ENCODE peak calls at places on chromosomes 2 and 18, in ten cellular contexts. One of them, this sample, is unnamed.

GRCh38 chr2:74147729-74148456 is at the start of gene BOLA3:
- DNase-seq in prostate gland: peak
- DNase-seq in HFFc6: peak
- DNase-seq in fibroblast of the aortic adventitia: peak
- DNase-seq in psoas muscle: peak
- DNase-seq in A549: peak
- DNase-seq in stomach: peak
- DNase-seq in fibroblast of mammary gland: peak
- DNase-seq in AG09319: peak
- DNase-seq in heart right ventricle: peak
- DNase-seq in this sample: no peak

GRCh38 chr2:98521266-98521665 is 76.6 kb downstream of the INPP4A start:
- DNase-seq in prostate gland: no peak
- DNase-seq in HFFc6: no peak
- DNase-seq in fibroblast of the aortic adventitia: no peak
- DNase-seq in psoas muscle: no peak
- DNase-seq in A549: no peak
- DNase-seq in stomach: no peak
- DNase-seq in fibroblast of mammary gland: no peak
- DNase-seq in AG09319: no peak
- DNase-seq in heart right ventricle: no peak
- DNase-seq in this sample: no peak

GRCh38 chr2:230520875-230521155 is 104.8 kb downstream of the SP100 start:
- DNase-seq in prostate gland: no peak
- DNase-seq in HFFc6: peak
- DNase-seq in fibroblast of the aortic adventitia: peak
- DNase-seq in psoas muscle: no peak
- DNase-seq in A549: peak
- DNase-seq in stomach: no peak
- DNase-seq in fibroblast of mammary gland: peak
- DNase-seq in AG09319: no peak
- DNase-seq in heart right ventricle: no peak
- DNase-seq in this sample: peak

GRCh38 chr2:181643158-181643557 is 13.7 kb downstream of the CERKL start:
- DNase-seq in prostate gland: no peak
- DNase-seq in HFFc6: no peak
- DNase-seq in fibroblast of the aortic adventitia: no peak
- DNase-seq in psoas muscle: no peak
- DNase-seq in A549: no peak
- DNase-seq in stomach: no peak
- DNase-seq in fibroblast of mammary gland: no peak
- DNase-seq in AG09319: no peak
- DNase-seq in heart right ventricle: no peak
- DNase-seq in this sample: no peak

GRCh38 chr2:134133622-134134312 is 120.1 kb upstream of the MGAT5 start:
- DNase-seq in prostate gland: no peak
- DNase-seq in HFFc6: no peak
- DNase-seq in fibroblast of the aortic adventitia: peak
- DNase-seq in psoas muscle: no peak
- DNase-seq in A549: no peak
- DNase-seq in stomach: no peak
- DNase-seq in fibroblast of mammary gland: no peak
- DNase-seq in AG09319: no peak
- DNase-seq in heart right ventricle: no peak
- DNase-seq in this sample: no peak

GRCh38 chr2:189149981-189150380 is 29.6 kb downstream of the COL5A2 start:
- DNase-seq in prostate gland: no peak
- DNase-seq in HFFc6: peak
- DNase-seq in fibroblast of the aortic adventitia: peak
- DNase-seq in psoas muscle: no peak
- DNase-seq in A549: no peak
- DNase-seq in stomach: no peak
- DNase-seq in fibroblast of mammary gland: peak
- DNase-seq in AG09319: peak
- DNase-seq in heart right ventricle: no peak
- DNase-seq in this sample: no peak

GRCh38 chr18:58496231-58496630 is 132.7 kb downstream of the ALPK2 start:
- DNase-seq in prostate gland: no peak
- DNase-seq in HFFc6: no peak
- DNase-seq in fibroblast of the aortic adventitia: peak
- DNase-seq in psoas muscle: no peak
- DNase-seq in A549: no peak
- DNase-seq in stomach: no peak
- DNase-seq in fibroblast of mammary gland: peak
- DNase-seq in AG09319: no peak
- DNase-seq in heart right ventricle: no peak
- DNase-seq in this sample: no peak

GRCh38 chr2:189569295-189569925 is 11.2 kb downstream of the SLC40A1 start:
- DNase-seq in prostate gland: no peak
- DNase-seq in HFFc6: no peak
- DNase-seq in fibroblast of the aortic adventitia: no peak
- DNase-seq in psoas muscle: no peak
- DNase-seq in A549: no peak
- DNase-seq in stomach: no peak
- DNase-seq in fibroblast of mammary gland: no peak
- DNase-seq in AG09319: no peak
- DNase-seq in heart right ventricle: no peak
- DNase-seq in this sample: no peak

GRCh38 chr18:75128051-75128605 is 80.8 kb downstream of the PTGR3 start:
- DNase-seq in prostate gland: no peak
- DNase-seq in HFFc6: no peak
- DNase-seq in fibroblast of the aortic adventitia: no peak
- DNase-seq in psoas muscle: no peak
- DNase-seq in A549: no peak
- DNase-seq in stomach: no peak
- DNase-seq in fibroblast of mammary gland: no peak
- DNase-seq in AG09319: no peak
- DNase-seq in heart right ventricle: no peak
- DNase-seq in this sample: no peak

GRCh38 chr2:119333360-119333759 is 33.3 kb downstream of the C2orf76 start:
- DNase-seq in prostate gland: no peak
- DNase-seq in HFFc6: no peak
- DNase-seq in fibroblast of the aortic adventitia: peak
- DNase-seq in psoas muscle: no peak
- DNase-seq in A549: no peak
- DNase-seq in stomach: no peak
- DNase-seq in fibroblast of mammary gland: peak
- DNase-seq in AG09319: no peak
- DNase-seq in heart right ventricle: no peak
- DNase-seq in this sample: no peak

GRCh38 chr2:112168422-112169124 is 30.4 kb downstream of the FBLN7 start:
- DNase-seq in prostate gland: no peak
- DNase-seq in HFFc6: no peak
- DNase-seq in fibroblast of the aortic adventitia: no peak
- DNase-seq in psoas muscle: no peak
- DNase-seq in A549: no peak
- DNase-seq in stomach: no peak
- DNase-seq in fibroblast of mammary gland: peak
- DNase-seq in AG09319: no peak
- DNase-seq in heart right ventricle: no peak
- DNase-seq in this sample: no peak

GRCh38 chr2:117436697-117437096 is 377.8 kb upstream of the DDX18 start:
- DNase-seq in prostate gland: no peak
- DNase-seq in HFFc6: no peak
- DNase-seq in fibroblast of the aortic adventitia: no peak
- DNase-seq in psoas muscle: no peak
- DNase-seq in A549: no peak
- DNase-seq in stomach: no peak
- DNase-seq in fibroblast of mammary gland: no peak
- DNase-seq in AG09319: no peak
- DNase-seq in heart right ventricle: no peak
- DNase-seq in this sample: no peak

GRCh38 chr2:34519659-34520058 is 920.6 kb upstream of the FAM98A start:
- DNase-seq in prostate gland: no peak
- DNase-seq in HFFc6: no peak
- DNase-seq in fibroblast of the aortic adventitia: no peak
- DNase-seq in psoas muscle: no peak
- DNase-seq in A549: no peak
- DNase-seq in stomach: no peak
- DNase-seq in fibroblast of mammary gland: no peak
- DNase-seq in AG09319: no peak
- DNase-seq in heart right ventricle: no peak
- DNase-seq in this sample: no peak

GRCh38 chr18:712401-713134 is at the start of gene ENOSF1:
- DNase-seq in prostate gland: peak
- DNase-seq in HFFc6: peak
- DNase-seq in fibroblast of the aortic adventitia: peak
- DNase-seq in psoas muscle: peak
- DNase-seq in A549: peak
- DNase-seq in stomach: peak
- DNase-seq in fibroblast of mammary gland: peak
- DNase-seq in AG09319: peak
- DNase-seq in heart right ventricle: peak
- DNase-seq in this sample: no peak

GRCh38 chr2:210002158-210003157 is at the start of gene RPE:
- DNase-seq in prostate gland: peak
- DNase-seq in HFFc6: peak
- DNase-seq in fibroblast of the aortic adventitia: peak
- DNase-seq in psoas muscle: peak
- DNase-seq in A549: peak
- DNase-seq in stomach: peak
- DNase-seq in fibroblast of mammary gland: peak
- DNase-seq in AG09319: peak
- DNase-seq in heart right ventricle: peak
- DNase-seq in this sample: peak

GRCh38 chr2:186917866-186918265 is 68.9 kb upstream of the ZSWIM2 start:
- DNase-seq in prostate gland: no peak
- DNase-seq in HFFc6: peak
- DNase-seq in fibroblast of the aortic adventitia: no peak
- DNase-seq in psoas muscle: no peak
- DNase-seq in A549: no peak
- DNase-seq in stomach: no peak
- DNase-seq in fibroblast of mammary gland: peak
- DNase-seq in AG09319: no peak
- DNase-seq in heart right ventricle: no peak
- DNase-seq in this sample: no peak

GRCh38 chr2:99689135-99689742 is 199.4 kb upstream of the REV1 start:
- DNase-seq in prostate gland: no peak
- DNase-seq in HFFc6: no peak
- DNase-seq in fibroblast of the aortic adventitia: no peak
- DNase-seq in psoas muscle: no peak
- DNase-seq in A549: no peak
- DNase-seq in stomach: no peak
- DNase-seq in fibroblast of mammary gland: no peak
- DNase-seq in AG09319: no peak
- DNase-seq in heart right ventricle: no peak
- DNase-seq in this sample: no peak

GRCh38 chr2:234611209-234611608 is 114.3 kb upstream of the ARL4C start:
- DNase-seq in prostate gland: no peak
- DNase-seq in HFFc6: no peak
- DNase-seq in fibroblast of the aortic adventitia: no peak
- DNase-seq in psoas muscle: no peak
- DNase-seq in A549: peak
- DNase-seq in stomach: no peak
- DNase-seq in fibroblast of mammary gland: no peak
- DNase-seq in AG09319: no peak
- DNase-seq in heart right ventricle: no peak
- DNase-seq in this sample: no peak

GRCh38 chr2:8126783-8127182 is 555.1 kb upstream of the ID2 start:
- DNase-seq in prostate gland: no peak
- DNase-seq in HFFc6: no peak
- DNase-seq in fibroblast of the aortic adventitia: no peak
- DNase-seq in psoas muscle: no peak
- DNase-seq in A549: no peak
- DNase-seq in stomach: no peak
- DNase-seq in fibroblast of mammary gland: no peak
- DNase-seq in AG09319: no peak
- DNase-seq in heart right ventricle: no peak
- DNase-seq in this sample: no peak

DNA sequence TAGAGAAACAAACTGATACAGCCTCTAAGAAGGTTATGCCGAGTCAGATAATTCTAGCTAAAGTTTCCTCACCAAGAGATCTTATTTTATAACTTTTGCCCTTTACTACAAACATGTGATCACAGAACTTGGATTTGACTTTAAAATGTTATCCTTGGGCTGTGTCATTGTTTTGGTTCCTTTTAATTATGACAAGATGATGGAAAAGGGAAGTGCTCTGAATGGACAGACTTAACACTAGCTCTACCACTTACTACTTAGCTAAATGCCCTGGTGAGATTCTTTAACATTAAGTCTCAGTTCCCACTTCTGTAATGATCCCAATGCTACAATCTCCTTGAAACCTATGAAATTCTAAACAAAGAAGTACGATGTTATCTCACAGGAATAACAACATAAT is 69.9 kb downstream of the RTTN start:
- DNase-seq in prostate gland: no peak
- DNase-seq in HFFc6: no peak
- DNase-seq in fibroblast of the aortic adventitia: no peak
- DNase-seq in psoas muscle: no peak
- DNase-seq in A549: no peak
- DNase-seq in stomach: no peak
- DNase-seq in fibroblast of mammary gland: no peak
- DNase-seq in AG09319: no peak
- DNase-seq in heart right ventricle: no peak
- DNase-seq in this sample: no peak
- TF ChIP-seq CTCF in prostate gland: no peak
- TF ChIP-seq CTCF in HFFc6: no peak
- TF ChIP-seq CTCF in fibroblast of the aortic adventitia: no peak
- TF ChIP-seq CTCF in psoas muscle: no peak
- TF ChIP-seq CTCF in A549: no peak
- TF ChIP-seq CTCF in stomach: no peak
- TF ChIP-seq CTCF in fibroblast of mammary gland: no peak
- TF ChIP-seq CTCF in AG09319: no peak
- TF ChIP-seq CTCF in heart right ventricle: no peak
- TF ChIP-seq CTCF in this sample: no peak

GRCh38 chr2:139916822-139917221 is 1136.6 kb upstream of the NXPH2 start:
- DNase-seq in prostate gland: no peak
- DNase-seq in HFFc6: no peak
- DNase-seq in fibroblast of the aortic adventitia: no peak
- DNase-seq in psoas muscle: no peak
- DNase-seq in A549: no peak
- DNase-seq in stomach: no peak
- DNase-seq in fibroblast of mammary gland: no peak
- DNase-seq in AG09319: no peak
- DNase-seq in heart right ventricle: no peak
- DNase-seq in this sample: no peak
- TF ChIP-seq CTCF in prostate gland: no peak
- TF ChIP-seq CTCF in HFFc6: no peak
- TF ChIP-seq CTCF in fibroblast of the aortic adventitia: no peak
- TF ChIP-seq CTCF in psoas muscle: no peak
- TF ChIP-seq CTCF in A549: no peak
- TF ChIP-seq CTCF in stomach: no peak
- TF ChIP-seq CTCF in fibroblast of mammary gland: no peak
- TF ChIP-seq CTCF in AG09319: no peak
- TF ChIP-seq CTCF in heart right ventricle: no peak
- TF ChIP-seq CTCF in this sample: no peak

GRCh38 chr2:85575739-85576138 is 1.6 kb upstream of the VAMP8 start:
- DNase-seq in prostate gland: no peak
- DNase-seq in HFFc6: no peak
- DNase-seq in fibroblast of the aortic adventitia: no peak
- DNase-seq in psoas muscle: no peak
- DNase-seq in A549: no peak
- DNase-seq in stomach: no peak
- DNase-seq in fibroblast of mammary gland: no peak
- DNase-seq in AG09319: no peak
- DNase-seq in heart right ventricle: no peak
- DNase-seq in this sample: no peak
- TF ChIP-seq CTCF in prostate gland: no peak
- TF ChIP-seq CTCF in HFFc6: no peak
- TF ChIP-seq CTCF in fibroblast of the aortic adventitia: no peak
- TF ChIP-seq CTCF in psoas muscle: no peak
- TF ChIP-seq CTCF in A549: no peak
- TF ChIP-seq CTCF in stomach: no peak
- TF ChIP-seq CTCF in fibroblast of mammary gland: no peak
- TF ChIP-seq CTCF in AG09319: no peak
- TF ChIP-seq CTCF in heart right ventricle: no peak
- TF ChIP-seq CTCF in this sample: no peak

GRCh38 chr2:27133905-27134780 is at the start of gene PREB:
- DNase-seq in prostate gland: peak
- DNase-seq in HFFc6: peak
- DNase-seq in fibroblast of the aortic adventitia: peak
- DNase-seq in psoas muscle: peak
- DNase-seq in A549: peak
- DNase-seq in stomach: peak
- DNase-seq in fibroblast of mammary gland: peak
- DNase-seq in AG09319: peak
- DNase-seq in heart right ventricle: peak
- DNase-seq in this sample: peak
- TF ChIP-seq CTCF in prostate gland: no peak
- TF ChIP-seq CTCF in HFFc6: peak
- TF ChIP-seq CTCF in fibroblast of the aortic adventitia: peak
- TF ChIP-seq CTCF in psoas muscle: no peak
- TF ChIP-seq CTCF in A549: no peak
- TF ChIP-seq CTCF in stomach: no peak
- TF ChIP-seq CTCF in fibroblast of mammary gland: peak
- TF ChIP-seq CTCF in AG09319: peak
- TF ChIP-seq CTCF in heart right ventricle: no peak
- TF ChIP-seq CTCF in this sample: peak

This sample was measured in AG04449.